ENCODE peak calls at places on chromosomes 11 and 22, in ten cellular contexts. Q is iPS DF 6.9; I is heart left ventricle; S is psoas muscle; N is epithelial cell of esophagus; X is A673; B is cardiac fibroblast; A is MG63; G is A549; W is CD8-positive, alpha-beta T cell. E is an unnamed sample.

GRCh38 chr11:101880208-101880607 is 34.6 kb upstream of the CEP126 start:
- DNase-seq in Q (peak), I (no peak), S (no peak), N (peak), X (peak), B (peak), A (no peak), G (peak), W (no peak), E (peak)

GRCh38 chr11:17976651-17977050 is 36.2 kb downstream of the SERGEF start:
- DNase-seq in Q (no peak), I (no peak), S (no peak), N (no peak), X (no peak), B (no peak), A (no peak), G (no peak), W (no peak), E (no peak)

GRCh38 chr11:4441500-4441899 is 7.6 kb upstream of the OR52K2 start:
- DNase-seq in Q (no peak), I (no peak), S (no peak), N (no peak), X (no peak), B (no peak), A (no peak), G (no peak), W (no peak), E (no peak)

GRCh38 chr22:45207981-45208664 is 32.6 kb downstream of the KIAA0930 start:
- DNase-seq in Q (no peak), I (peak), S (peak), N (peak), X (no peak), B (no peak), A (no peak), G (no peak), W (no peak), E (peak)

GRCh38 chr22:27130949-27131745 is 473.8 kb downstream of the MIAT start:
- DNase-seq in Q (no peak), I (no peak), S (no peak), N (no peak), X (no peak), B (no peak), A (no peak), G (no peak), W (no peak), E (no peak)

GRCh38 chr11:2929511-2929879 is 275 bp upstream of the PHLDA2 start:
- DNase-seq in Q (no peak), I (peak), S (peak), N (peak), X (peak), B (peak), A (peak), G (peak), W (no peak), E (peak)

GRCh38 chr22:44212936-44213335 is 32.2 kb downstream of the PARVG start:
- DNase-seq in Q (no peak), I (no peak), S (no peak), N (no peak), X (no peak), B (no peak), A (no peak), G (no peak), W (no peak), E (no peak)

GRCh38 chr11:58577441-58578135 is 1.3 kb upstream of the ZFP91 start:
- DNase-seq in Q (no peak), I (peak), S (peak), N (peak), X (peak), B (peak), A (peak), G (no peak), W (peak), E (peak)

GRCh38 chr11:4683020-4683419 is 14.6 kb downstream of the OR51E2 start:
- DNase-seq in Q (no peak), I (no peak), S (no peak), N (peak), X (peak), B (no peak), A (no peak), G (no peak), W (no peak), E (peak)

GRCh38 chr11:31414338-31414737 is 44.7 kb downstream of the DNAJC24 start:
- DNase-seq in Q (no peak), I (no peak), S (no peak), N (peak), X (no peak), B (no peak), A (no peak), G (no peak), W (no peak), E (no peak)

GRCh38 chr11:35135222-35135621 is 3.7 kb upstream of the CD44 start:
- DNase-seq in Q (no peak), I (no peak), S (no peak), N (no peak), X (no peak), B (peak), A (no peak), G (no peak), W (no peak), E (no peak)

DNA sequence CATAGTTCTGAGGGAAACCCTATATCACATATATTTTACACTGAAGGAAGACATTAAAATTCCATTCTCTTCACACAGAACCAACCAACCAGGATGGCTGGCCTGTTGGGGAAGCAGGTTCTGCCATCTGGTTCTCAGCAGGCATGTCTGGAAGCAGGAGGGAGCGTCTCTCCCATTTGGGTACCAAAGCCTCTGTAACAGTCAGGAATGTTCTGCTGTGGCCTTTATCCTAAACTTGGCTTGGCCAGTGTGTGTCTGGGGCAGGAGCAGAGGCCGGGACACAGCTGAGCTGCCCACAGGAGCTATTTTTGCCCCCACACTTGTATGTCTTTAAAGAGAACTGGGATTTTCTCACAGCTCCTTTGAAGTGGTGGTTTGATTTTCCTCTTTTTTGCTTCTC is 29.3 kb downstream of the SGSM3 start:
- DNase-seq in Q (no peak), I (no peak), S (no peak), N (no peak), X (no peak), B (no peak), A (no peak), G (no peak), W (no peak), E (no peak)
- H3K4me3 ChIP-seq in Q (no peak), I (no peak), S (no peak), N (no peak), X (no peak), B (no peak), A (no peak), G (no peak), W (no peak), E (no peak)

GRCh38 chr11:62554377-62554776 is 7.8 kb upstream of the AHNAK start:
- DNase-seq in Q (no peak), I (no peak), S (peak), N (no peak), X (no peak), B (no peak), A (peak), G (no peak), W (no peak), E (no peak)
- H3K4me3 ChIP-seq in Q (no peak), I (no peak), S (peak), N (no peak), X (no peak), B (no peak), A (no peak), G (peak), W (no peak), E (no peak)

DNA sequence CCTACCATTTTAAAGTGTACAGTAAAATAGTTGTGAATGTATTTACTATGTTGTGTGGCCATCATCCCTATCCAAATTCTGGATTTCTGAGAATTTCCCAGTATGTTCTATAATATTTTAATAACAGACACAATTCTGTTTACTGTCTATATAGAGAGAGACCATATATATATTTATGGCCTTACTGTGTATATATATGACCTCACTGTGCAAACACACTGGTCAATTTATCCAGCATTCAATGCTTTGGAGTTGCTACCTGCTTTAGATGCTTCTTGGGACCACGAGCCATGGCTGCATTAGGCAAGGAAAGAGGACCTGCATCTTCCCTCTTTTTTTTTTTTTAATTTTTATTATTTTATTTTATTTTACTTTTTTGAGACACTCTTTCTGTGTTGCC is 40.2 kb downstream of the SWAP70 start:
- DNase-seq in Q (no peak), I (no peak), S (no peak), N (no peak), X (no peak), B (no peak), A (no peak), G (no peak), W (no peak), E (no peak)
- H3K4me3 ChIP-seq in Q (no peak), I (no peak), S (no peak), N (no peak), X (no peak), B (no peak), A (no peak), G (no peak), W (no peak), E (no peak)

GRCh38 chr11:34055218-34056000 is 3.9 kb downstream of the CAPRIN1 start:
- DNase-seq in Q (no peak), I (no peak), S (no peak), N (no peak), X (peak), B (no peak), A (no peak), G (no peak), W (no peak), E (no peak)

GRCh38 chr11:34052036-34052607 is 591 bp downstream of the CAPRIN1 start:
- DNase-seq in Q (no peak), I (peak), S (peak), N (peak), X (peak), B (peak), A (peak), G (peak), W (peak), E (peak)

GRCh38 chr11:34053161-34053686 is 1.7 kb downstream of the CAPRIN1 start:
- DNase-seq in Q (no peak), I (peak), S (peak), N (peak), X (peak), B (peak), A (peak), G (peak), W (peak), E (peak)

GRCh38 chr11:34052608-34053160 is 1.2 kb downstream of the CAPRIN1 start:
- DNase-seq in Q (no peak), I (peak), S (peak), N (peak), X (peak), B (no peak), A (peak), G (peak), W (no peak), E (no peak)

GRCh38 chr11:34056672-34057071 is 5.1 kb downstream of the CAPRIN1 start:
- DNase-seq in Q (no peak), I (no peak), S (no peak), N (no peak), X (no peak), B (no peak), A (no peak), G (no peak), W (no peak), E (no peak)
- H3K4me3 ChIP-seq in Q (no peak), I (no peak), S (peak), N (no peak), X (peak), B (no peak), A (no peak), G (no peak), W (no peak), E (no peak)

GRCh38 chr11:20090654-20091374 is 69.5 kb downstream of the DBX1 start:
- DNase-seq in Q (no peak), I (no peak), S (no peak), N (no peak), X (no peak), B (no peak), A (no peak), G (no peak), W (no peak), E (no peak)

GRCh38 chr11:20087118-20087521 is 73.2 kb downstream of the DBX1 start:
- DNase-seq in Q (no peak), I (no peak), S (no peak), N (no peak), X (no peak), B (no peak), A (no peak), G (no peak), W (no peak), E (peak)

GRCh38 chr11:20089796-20090653 is 70.2 kb downstream of the DBX1 start:
- DNase-seq in Q (no peak), I (no peak), S (no peak), N (no peak), X (no peak), B (peak), A (no peak), G (no peak), W (no peak), E (peak)

GRCh38 chr11:20089357-20089756 is 70.9 kb downstream of the DBX1 start:
- DNase-seq in Q (no peak), I (no peak), S (no peak), N (no peak), X (no peak), B (no peak), A (no peak), G (no peak), W (no peak), E (no peak)

GRCh38 chr11:20088368-20089260 is 71.7 kb downstream of the DBX1 start:
- DNase-seq in Q (no peak), I (no peak), S (no peak), N (no peak), X (no peak), B (peak), A (no peak), G (no peak), W (no peak), E (peak)
- H3K4me3 ChIP-seq in Q (no peak), I (no peak), S (no peak), N (no peak), X (no peak), B (no peak), A (no peak), G (no peak), W (no peak), E (no peak)

DNA sequence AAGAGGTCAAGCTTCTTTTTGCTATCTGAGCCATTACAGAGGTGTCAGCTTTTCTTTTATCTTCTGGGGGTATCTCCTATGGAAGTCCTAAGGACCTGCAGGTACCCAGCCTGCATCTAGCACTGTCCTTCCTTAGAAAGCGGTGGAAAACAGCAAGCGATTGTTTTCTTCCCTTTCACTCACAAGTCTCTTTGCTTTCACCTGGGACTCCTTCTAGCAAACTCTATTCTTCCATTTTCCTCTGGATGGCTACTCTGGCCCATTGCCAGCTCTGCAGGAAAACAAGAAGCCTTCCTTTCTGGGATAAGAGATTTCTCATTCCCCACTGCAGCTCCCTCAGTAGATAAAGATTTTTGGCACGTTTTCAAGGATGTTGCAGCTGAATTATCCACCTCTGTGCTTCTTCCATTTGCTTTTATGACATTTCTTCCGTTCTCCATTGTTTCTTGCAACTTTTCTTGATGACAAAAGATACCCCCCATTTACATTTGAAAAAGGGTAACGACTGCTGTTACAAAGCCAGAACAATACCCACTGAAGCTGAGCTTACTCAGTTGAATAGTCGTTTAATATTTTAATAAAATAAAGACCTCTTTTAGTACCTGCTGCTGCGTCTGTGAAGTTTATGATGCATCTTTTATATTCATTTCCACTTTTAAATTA is 40.2 kb upstream of the BDNF start:
- DNase-seq in Q (no peak), I (no peak), S (no peak), N (no peak), X (no peak), B (no peak), A (no peak), G (no peak), W (no peak), E (no peak)
- H3K4me3 ChIP-seq in Q (no peak), I (no peak), S (no peak), N (no peak), X (no peak), B (no peak), A (no peak), G (no peak), W (no peak), E (no peak)

DNA sequence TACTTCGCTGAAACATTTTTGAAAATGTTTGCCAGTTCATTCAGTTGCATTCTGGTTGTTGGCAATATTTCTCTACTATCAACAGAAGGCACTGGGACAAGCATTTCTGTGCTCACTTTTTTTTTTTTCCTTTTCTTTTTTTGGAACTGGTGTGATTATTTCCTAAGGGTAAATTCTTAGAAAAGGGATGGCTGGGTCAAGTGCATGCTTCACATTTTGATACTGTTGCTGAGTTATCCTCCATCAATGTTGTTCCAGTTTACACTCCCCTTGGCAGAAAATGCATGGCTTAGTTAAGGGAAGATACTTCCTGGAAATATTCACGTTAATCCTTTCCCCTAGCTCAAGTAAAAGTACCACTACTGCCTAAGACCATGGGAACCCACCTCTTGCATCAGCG is 81.8 kb downstream of the OSBP2 start:
- DNase-seq in Q (no peak), I (no peak), S (no peak), N (no peak), X (no peak), B (no peak), A (no peak), G (no peak), W (no peak), E (no peak)
- H3K4me3 ChIP-seq in Q (no peak), I (no peak), S (no peak), N (no peak), X (no peak), B (no peak), A (no peak), G (no peak), W (no peak), E (no peak)